ENCODE peak calls at places on chromosome 1, in four cellular contexts. L, X, R and W are unnamed samples.

GRCh38 chr1:226440512-226440911 is 32.6 kb upstream of the PARP1 start:
- DNase-seq in R (no peak), X (no peak), L (no peak), W (no peak)

GRCh38 chr1:10943991-10944730 is 68.3 kb upstream of the TARDBP start:
- DNase-seq in R (peak), X (peak), L (no peak), W (peak)

GRCh38 chr1:35883681-35884155 is 709 bp downstream of the AGO1 start:
- DNase-seq in R (peak), X (peak), L (peak), W (no peak)

GRCh38 chr1:53071167-53071865 is 9.3 kb downstream of the PODN start:
- DNase-seq in R (no peak), L (no peak), X (no peak), W (no peak)

GRCh38 chr1:175193339-175193950 is 869 bp upstream of the KIAA0040 start:
- DNase-seq in R (no peak), X (no peak), L (no peak), W (no peak)

GRCh38 chr1:164635784-164636729 is 77.1 kb downstream of the PBX1 start:
- DNase-seq in L (no peak), X (no peak), R (no peak), W (no peak)

GRCh38 chr1:90964444-90965035 is 57.3 kb downstream of the ZNF644 start:
- DNase-seq in X (peak), R (peak), L (no peak), W (peak)

GRCh38 chr1:182622795-182623528 is 18.8 kb upstream of the RGS16 start:
- DNase-seq in X (no peak), L (no peak), R (no peak), W (no peak)

GRCh38 chr1:109213345-109213823 is 334 bp upstream of the SARS1 start:
- DNase-seq in L (no peak), X (no peak), R (no peak), W (no peak)